ENCODE peak calls at places on chromosomes 2 and 18, in eight cellular contexts. P is RPMI7951; C is stimulated activated CD4-positive, alpha-beta T cell treated with anti-CD3 and anti-CD28 coated beads, Interleukin-15, amount 100 ng/mL, for 48 hours; X is amniotic epithelial cell; V is BE2C; M is central memory CD4-positive, alpha-beta T cell; D is ELF-1; W is T-helper 2 cell. E is an unnamed sample.

GRCh38 chr2:216082805-216083204 is 1.1 kb downstream of the TMEM169 start:
- DNase-seq in P (peak; percentile 18), C (no peak), X (peak; percentile 50), V (peak; percentile 51), M (no peak), D (peak; percentile 28), W (no peak), E (peak; percentile 21)

GRCh38 chr2:2542966-2543555 is 212.0 kb upstream of the MYT1L start:
- DNase-seq in P (peak; percentile 7), C (no peak), X (no peak), V (peak; percentile 27), M (no peak), D (peak; percentile 53), W (no peak), E (no peak)

GRCh38 chr2:225458431-225459117 is 59.1 kb downstream of the NYAP2 start:
- DNase-seq in P (no peak), C (no peak), X (peak; percentile 83), V (no peak), M (no peak), D (no peak), W (no peak), E (no peak)

GRCh38 chr2:1655461-1655860 is 88.9 kb downstream of the PXDN start:
- DNase-seq in P (no peak), C (no peak), X (no peak), V (no peak), M (no peak), D (no peak), W (no peak), E (no peak)

GRCh38 chr18:79169958-79170555 is 100.9 kb downstream of the ATP9B start:
- DNase-seq in P (no peak), C (no peak), X (peak; percentile 84), V (no peak), M (no peak), D (no peak), W (no peak), E (no peak)

GRCh38 chr2:72837171-72837570 is 11.3 kb upstream of the EXOC6B start:
- DNase-seq in P (peak; percentile 34), C (no peak), X (peak; percentile 76), V (no peak), M (no peak), D (no peak), W (no peak), E (no peak)

GRCh38 chr2:232487385-232488096 is at the start of gene ECEL1:
- DNase-seq in P (no peak), C (no peak), X (no peak), V (no peak), M (no peak), D (no peak), W (no peak), E (no peak)

GRCh38 chr2:134231965-134232340 is 21.9 kb upstream of the MGAT5 start:
- DNase-seq in P (peak; percentile 75), C (no peak), X (peak; percentile 83), V (no peak), M (no peak), D (no peak), W (no peak), E (no peak)

GRCh38 chr2:65386340-65386739 is 46.1 kb downstream of the SPRED2 start:
- DNase-seq in P (no peak), C (no peak), X (peak; percentile 84), V (no peak), M (no peak), D (no peak), W (no peak), E (no peak)

GRCh38 chr2:104746299-104746698 is 107.6 kb upstream of the POU3F3 start:
- DNase-seq in P (no peak), C (no peak), X (no peak), V (no peak), M (no peak), D (peak; percentile 43), W (no peak), E (no peak)

GRCh38 chr2:46836295-46837111 is 79.1 kb downstream of the MCFD2 start:
- DNase-seq in P (peak; percentile 86), C (no peak), X (peak; percentile 40), V (no peak), M (no peak), D (no peak), W (no peak), E (no peak)

GRCh38 chr2:23745726-23746105 is 181.2 kb downstream of the ATAD2B start:
- DNase-seq in P (peak; percentile 81), C (no peak), X (peak; percentile 57), V (peak; percentile 21), M (no peak), D (no peak), W (no peak), E (no peak)

GRCh38 chr2:167127135-167127534 is 238.9 kb downstream of the XIRP2 start:
- DNase-seq in P (peak; percentile 46), C (no peak), X (peak; percentile 27), V (no peak), M (no peak), D (no peak), W (no peak), E (no peak)

GRCh38 chr2:46812381-46813024 is 103.1 kb downstream of the MCFD2 start:
- DNase-seq in P (peak; percentile 91), C (no peak), X (peak; percentile 99), V (peak; percentile 34), M (no peak), D (no peak), W (no peak), E (no peak)

GRCh38 chr18:46051731-46052461 is 20.2 kb downstream of the PSTPIP2 start:
- DNase-seq in P (peak; percentile 75), C (no peak), X (peak; percentile 95), V (no peak), M (no peak), D (no peak), W (no peak), E (no peak)

GRCh38 chr2:222613715-222614331 is 42.1 kb downstream of the FARSB start:
- DNase-seq in P (peak; percentile 57), C (no peak), X (peak; percentile 58), V (peak; percentile 30), M (peak; percentile 5), D (peak; percentile 61), W (no peak), E (no peak)

GRCh38 chr2:136901732-136902131 is 136.4 kb downstream of the THSD7B start:
- DNase-seq in P (no peak), C (no peak), X (no peak), V (no peak), M (no peak), D (no peak), W (no peak), E (no peak)

GRCh38 chr2:151363709-151364108 is 6.3 kb downstream of the TNFAIP6 start:
- DNase-seq in P (no peak), C (no peak), X (peak; percentile 53), V (no peak), M (no peak), D (no peak), W (no peak), E (no peak)

GRCh38 chr2:161165811-161166210 is 5.6 kb downstream of the TANK start:
- DNase-seq in P (no peak), C (no peak), X (no peak), V (no peak), M (no peak), D (no peak), W (no peak), E (no peak)

GRCh38 chr2:62188416-62188815 is 7.5 kb upstream of the B3GNT2 start:
- DNase-seq in P (no peak), C (no peak), X (no peak), V (no peak), M (no peak), D (no peak), W (no peak), E (no peak)

GRCh38 chr2:235305678-235306077 is 188.2 kb upstream of the AGAP1 start:
- DNase-seq in P (no peak), C (no peak), X (no peak), V (no peak), M (no peak), D (no peak), W (no peak), E (no peak)

GRCh38 chr2:126932966-126933555 is 34.4 kb downstream of the TEX51 start:
- DNase-seq in P (no peak), C (no peak), X (no peak), V (no peak), M (no peak), D (no peak), W (no peak), E (no peak)

E was measured in CD8-positive, alpha-beta memory T cell.